ENCODE peak calls at places on chromosomes 2 and 18, in seven cellular contexts. One of them, this sample, is unnamed. For H3K4me1, the result is how much of the 10 kb centered on the place peaks cover.

GRCh38 chr2:85662899-85663683 is 4.9 kb downstream of the SFTPB start:
- DNase-seq in kidney: no peak
- DNase-seq in A549: no peak
- DNase-seq in tibial nerve: peak
- DNase-seq in GM23338: no peak
- DNase-seq in K562: peak
- DNase-seq in fibroblast of lung: peak
- DNase-seq in this sample: no peak

GRCh38 chr2:165746501-165746900 is 47.5 kb downstream of the GALNT3 start:
- DNase-seq in tibial nerve: no peak
- DNase-seq in kidney: no peak
- DNase-seq in K562: no peak
- DNase-seq in GM23338: no peak
- DNase-seq in fibroblast of lung: no peak
- DNase-seq in A549: no peak
- DNase-seq in this sample: no peak

GRCh38 chr2:196170202-196170680 is 1.1 kb downstream of the STK17B start:
- DNase-seq in kidney: no peak
- DNase-seq in tibial nerve: peak
- DNase-seq in GM23338: peak
- DNase-seq in fibroblast of lung: peak
- DNase-seq in A549: peak
- DNase-seq in K562: peak
- DNase-seq in this sample: peak

GRCh38 chr2:9380702-9381628 is 42.4 kb downstream of the ITGB1BP1 start:
- DNase-seq in A549: peak
- DNase-seq in tibial nerve: peak
- DNase-seq in fibroblast of lung: peak
- DNase-seq in K562: no peak
- DNase-seq in kidney: no peak
- DNase-seq in GM23338: no peak
- DNase-seq in this sample: no peak

GRCh38 chr2:42091671-42092070 is 43.9 kb downstream of the PKDCC start:
- DNase-seq in GM23338: no peak
- DNase-seq in tibial nerve: no peak
- DNase-seq in A549: no peak
- DNase-seq in kidney: no peak
- DNase-seq in fibroblast of lung: no peak
- DNase-seq in K562: no peak
- DNase-seq in this sample: no peak

GRCh38 chr2:238838786-238839327 is 9.0 kb upstream of the TWIST2 start:
- DNase-seq in tibial nerve: no peak
- DNase-seq in K562: no peak
- DNase-seq in kidney: no peak
- DNase-seq in fibroblast of lung: no peak
- DNase-seq in A549: no peak
- DNase-seq in GM23338: no peak
- DNase-seq in this sample: no peak

GRCh38 chr2:160566717-160567116 is 73.1 kb upstream of the RBMS1 start:
- DNase-seq in A549: no peak
- DNase-seq in GM23338: no peak
- DNase-seq in kidney: no peak
- DNase-seq in tibial nerve: peak
- DNase-seq in fibroblast of lung: peak
- DNase-seq in K562: no peak
- DNase-seq in this sample: no peak

GRCh38 chr18:80246656-80247402 is 485 bp downstream of the PARD6G start:
- DNase-seq in fibroblast of lung: peak
- DNase-seq in A549: peak
- DNase-seq in K562: peak
- DNase-seq in tibial nerve: no peak
- DNase-seq in GM23338: peak
- DNase-seq in kidney: peak
- DNase-seq in this sample: no peak

GRCh38 chr18:73715228-73715670 is 432.4 kb downstream of the FBXO15 start:
- DNase-seq in kidney: no peak
- DNase-seq in tibial nerve: no peak
- DNase-seq in A549: no peak
- DNase-seq in fibroblast of lung: peak
- DNase-seq in K562: no peak
- DNase-seq in GM23338: no peak
- DNase-seq in this sample: no peak

GRCh38 chr2:75608684-75609333 is 37.8 kb upstream of the MRPL19 start:
- DNase-seq in kidney: peak
- DNase-seq in fibroblast of lung: peak
- DNase-seq in A549: peak
- DNase-seq in tibial nerve: peak
- DNase-seq in GM23338: peak
- DNase-seq in K562: peak
- DNase-seq in this sample: peak

GRCh38 chr2:128069769-128070168 is 21.2 kb upstream of the UGGT1 start:
- DNase-seq in fibroblast of lung: peak
- DNase-seq in K562: no peak
- DNase-seq in A549: no peak
- DNase-seq in tibial nerve: no peak
- DNase-seq in GM23338: no peak
- DNase-seq in kidney: no peak
- DNase-seq in this sample: no peak

GRCh38 chr2:199932312-199932855 is 21.3 kb downstream of the C2orf69 start:
- DNase-seq in fibroblast of lung: peak
- DNase-seq in K562: no peak
- DNase-seq in kidney: no peak
- DNase-seq in A549: no peak
- DNase-seq in GM23338: no peak
- DNase-seq in tibial nerve: no peak
- DNase-seq in this sample: no peak

GRCh38 chr2:206728277-206729199 is 10.3 kb upstream of the DYTN start:
- DNase-seq in tibial nerve: no peak
- DNase-seq in K562: no peak
- DNase-seq in kidney: no peak
- DNase-seq in A549: peak
- DNase-seq in fibroblast of lung: no peak
- DNase-seq in GM23338: no peak
- DNase-seq in this sample: no peak

GRCh38 chr18:48636436-48636835 is 97.6 kb downstream of the CTIF start:
- DNase-seq in kidney: no peak
- DNase-seq in fibroblast of lung: no peak
- DNase-seq in K562: no peak
- DNase-seq in A549: no peak
- DNase-seq in GM23338: no peak
- DNase-seq in tibial nerve: no peak
- DNase-seq in this sample: no peak

GRCh38 chr2:86372641-86373502 is 35.4 kb upstream of the REEP1 start:
- DNase-seq in A549: peak
- DNase-seq in GM23338: peak
- DNase-seq in K562: no peak
- DNase-seq in kidney: no peak
- DNase-seq in tibial nerve: no peak
- DNase-seq in fibroblast of lung: peak
- DNase-seq in this sample: no peak

GRCh38 chr18:78980777-78981651 is 1.4 kb downstream of the SALL3 start:
- DNase-seq in kidney: no peak
- DNase-seq in K562: no peak
- DNase-seq in A549: no peak
- DNase-seq in tibial nerve: no peak
- DNase-seq in fibroblast of lung: no peak
- DNase-seq in GM23338: peak
- DNase-seq in this sample: no peak

GRCh38 chr2:112480540-112481049 is 1.4 kb upstream of the TTL start:
- DNase-seq in tibial nerve: no peak
- DNase-seq in K562: peak
- DNase-seq in GM23338: peak
- DNase-seq in A549: peak
- DNase-seq in fibroblast of lung: no peak
- DNase-seq in kidney: no peak
- DNase-seq in this sample: no peak

GRCh38 chr2:44938287-44939073 is 3.0 kb upstream of the SIX3 start:
- DNase-seq in tibial nerve: no peak
- DNase-seq in A549: no peak
- DNase-seq in kidney: no peak
- DNase-seq in fibroblast of lung: no peak
- DNase-seq in K562: no peak
- DNase-seq in GM23338: peak
- DNase-seq in this sample: no peak

GRCh38 chr2:120182019-120182560 is 41.1 kb downstream of the TMEM185B start:
- DNase-seq in GM23338: no peak
- DNase-seq in A549: no peak
- DNase-seq in kidney: no peak
- DNase-seq in fibroblast of lung: no peak
- DNase-seq in tibial nerve: no peak
- DNase-seq in K562: no peak
- DNase-seq in this sample: no peak

GRCh38 chr18:48612917-48613316 is 74.1 kb downstream of the CTIF start:
- DNase-seq in kidney: no peak
- DNase-seq in GM23338: no peak
- DNase-seq in fibroblast of lung: no peak
- DNase-seq in A549: no peak
- DNase-seq in K562: no peak
- DNase-seq in tibial nerve: no peak
- DNase-seq in this sample: no peak

DNA sequence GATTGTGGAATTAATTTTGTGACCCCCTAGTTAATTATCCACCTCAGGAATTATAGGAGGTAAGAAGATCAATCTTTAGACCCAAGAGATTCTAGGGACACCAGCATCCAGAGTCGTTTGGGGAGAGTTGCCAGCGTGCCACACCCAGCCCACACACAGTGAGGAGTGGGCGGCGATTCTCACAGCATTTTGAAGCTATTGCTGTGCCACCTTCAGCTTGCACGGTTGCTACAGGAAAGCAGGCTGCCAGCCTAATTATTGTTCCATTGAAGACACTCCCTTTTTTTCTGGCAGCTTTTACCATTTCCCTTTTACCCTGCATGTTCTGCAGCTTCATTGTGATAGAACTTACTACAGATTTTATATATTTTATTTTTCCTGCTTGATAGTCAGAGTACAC is 13.1 kb upstream of the MYL12A start:
- DNase-seq in A549: no peak
- DNase-seq in kidney: no peak
- DNase-seq in fibroblast of lung: no peak
- DNase-seq in tibial nerve: no peak
- DNase-seq in K562: no peak
- DNase-seq in GM23338: no peak
- DNase-seq in this sample: no peak
- H3K4me1 ChIP-seq in A549: under half
- H3K4me1 ChIP-seq in kidney: under half
- H3K4me1 ChIP-seq in fibroblast of lung: under half
- H3K4me1 ChIP-seq in tibial nerve: under half
- H3K4me1 ChIP-seq in K562: under half
- H3K4me1 ChIP-seq in GM23338: under half
- H3K4me1 ChIP-seq in this sample: under half

GRCh38 chr2:46829240-46829970 is 86.2 kb downstream of the MCFD2 start:
- DNase-seq in fibroblast of lung: no peak
- DNase-seq in GM23338: no peak
- DNase-seq in K562: no peak
- DNase-seq in tibial nerve: no peak
- DNase-seq in A549: no peak
- DNase-seq in kidney: no peak
- DNase-seq in this sample: no peak

GRCh38 chr2:46831037-46831868 is 84.4 kb downstream of the MCFD2 start:
- DNase-seq in fibroblast of lung: peak
- DNase-seq in kidney: no peak
- DNase-seq in K562: no peak
- DNase-seq in tibial nerve: no peak
- DNase-seq in A549: no peak
- DNase-seq in GM23338: no peak
- DNase-seq in this sample: no peak

GRCh38 chr2:46828491-46829239 is 86.9 kb downstream of the MCFD2 start:
- DNase-seq in fibroblast of lung: no peak
- DNase-seq in K562: no peak
- DNase-seq in tibial nerve: no peak
- DNase-seq in kidney: no peak
- DNase-seq in GM23338: no peak
- DNase-seq in A549: no peak
- DNase-seq in this sample: no peak

GRCh38 chr2:46832543-46832942 is 83.1 kb downstream of the MCFD2 start:
- DNase-seq in tibial nerve: no peak
- DNase-seq in K562: no peak
- DNase-seq in kidney: no peak
- DNase-seq in fibroblast of lung: no peak
- DNase-seq in GM23338: no peak
- DNase-seq in A549: no peak
- DNase-seq in this sample: no peak

GRCh38 chr2:46831869-46832265 is 83.7 kb downstream of the MCFD2 start:
- DNase-seq in kidney: no peak
- DNase-seq in A549: no peak
- DNase-seq in GM23338: no peak
- DNase-seq in fibroblast of lung: no peak
- DNase-seq in tibial nerve: no peak
- DNase-seq in K562: no peak
- DNase-seq in this sample: no peak
- H3K4me1 ChIP-seq in kidney: under half
- H3K4me1 ChIP-seq in A549: under half
- H3K4me1 ChIP-seq in GM23338: under half
- H3K4me1 ChIP-seq in fibroblast of lung: under half
- H3K4me1 ChIP-seq in tibial nerve: under half
- H3K4me1 ChIP-seq in K562: under half
- H3K4me1 ChIP-seq in this sample: under half

DNA sequence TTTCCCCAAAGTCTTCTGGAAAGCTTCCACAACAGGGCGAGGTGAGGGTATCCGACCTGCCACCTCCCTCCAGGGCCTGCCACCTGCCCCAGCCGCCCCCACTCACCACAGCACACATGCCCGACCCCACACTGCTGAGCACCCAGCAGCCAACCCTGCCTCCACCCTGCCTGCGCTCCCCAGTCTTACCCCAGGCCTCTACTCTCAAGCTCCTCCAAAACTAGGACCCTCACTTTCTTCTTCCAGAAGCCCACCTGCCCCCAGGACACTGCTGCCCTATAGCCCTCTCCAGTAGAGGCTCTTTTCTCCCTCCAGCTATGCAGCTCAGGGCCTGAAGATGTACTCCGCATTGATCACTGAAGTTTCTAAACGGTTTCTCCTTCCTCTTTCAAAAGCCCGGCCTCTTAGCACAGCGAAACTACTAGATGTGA is 128.9 kb upstream of the SLC1A4 start:
- DNase-seq in tibial nerve: no peak
- DNase-seq in GM23338: no peak
- DNase-seq in fibroblast of lung: no peak
- DNase-seq in K562: no peak
- DNase-seq in A549: no peak
- DNase-seq in kidney: no peak
- DNase-seq in this sample: no peak
- H3K4me1 ChIP-seq in tibial nerve: under half
- H3K4me1 ChIP-seq in GM23338: under half
- H3K4me1 ChIP-seq in fibroblast of lung: under half
- H3K4me1 ChIP-seq in K562: under half
- H3K4me1 ChIP-seq in A549: under half
- H3K4me1 ChIP-seq in kidney: under half
- H3K4me1 ChIP-seq in this sample: under half

DNA sequence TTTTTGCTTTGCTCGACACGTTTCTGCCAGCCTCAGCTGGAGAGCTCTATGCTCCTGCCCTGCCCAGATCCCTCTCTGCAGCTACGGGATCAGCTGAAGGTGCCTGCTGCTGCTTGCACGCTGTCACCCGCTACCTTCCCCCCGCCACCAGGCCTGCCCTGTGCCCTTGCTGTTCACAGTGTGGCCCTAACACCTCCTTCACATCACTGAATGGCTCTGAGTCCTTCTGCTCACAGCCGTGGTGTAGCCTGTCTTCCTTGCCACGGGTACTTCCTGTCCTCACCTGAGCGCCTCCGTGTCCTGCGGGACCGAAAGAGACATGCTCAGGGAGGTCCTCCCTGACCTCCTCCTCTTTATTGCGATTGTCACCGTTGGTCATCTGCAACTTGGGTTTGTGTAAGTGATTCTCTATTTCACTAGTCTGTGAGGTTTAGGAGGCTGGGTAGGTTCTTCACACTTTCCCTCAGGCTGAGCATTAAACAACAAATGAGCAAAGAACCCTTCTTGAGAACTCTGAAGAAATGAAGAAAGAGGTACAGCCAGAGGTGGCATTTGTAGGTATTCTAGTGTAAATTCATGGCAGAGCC is 127.5 kb downstream of the NCK2 start:
- DNase-seq in tibial nerve: no peak
- DNase-seq in fibroblast of lung: no peak
- DNase-seq in GM23338: no peak
- DNase-seq in kidney: no peak
- DNase-seq in K562: no peak
- DNase-seq in A549: no peak
- DNase-seq in this sample: no peak
- H3K4me1 ChIP-seq in tibial nerve: under half
- H3K4me1 ChIP-seq in fibroblast of lung: under half
- H3K4me1 ChIP-seq in GM23338: under half
- H3K4me1 ChIP-seq in kidney: under half
- H3K4me1 ChIP-seq in K562: under half
- H3K4me1 ChIP-seq in A549: under half
- H3K4me1 ChIP-seq in this sample: under half

This sample was measured in lower lobe of right lung.